ENCODE peak calls at places on chromosomes 6 and 20, in four cellular contexts. O, U, H and K are unnamed samples.

GRCh38 chr20:16803965-16804792 is 56.0 kb downstream of the OTOR start:
- DNase-seq in O (peak; percentile 56), U (peak; percentile 88), H (peak; percentile 62), K (no peak)

GRCh38 chr6:26251354-26252081 is 113.5 kb upstream of the BTN3A2 start:
- DNase-seq in H (peak; percentile 67), U (peak; percentile 86), O (no peak), K (peak; percentile 82)

GRCh38 chr20:21936720-21937380 is 231.4 kb downstream of the PAX1 start:
- DNase-seq in H (no peak), O (no peak), U (no peak), K (no peak)

GRCh38 chr6:45981046-45981445 is 34.6 kb downstream of the CLIC5 start:
- DNase-seq in U (no peak), O (no peak), H (no peak), K (no peak)

GRCh38 chr6:166313255-166314070 is 5.3 kb upstream of the PRR18 start:
- DNase-seq in H (no peak), U (peak; percentile 65), O (peak; percentile 38), K (no peak)

GRCh38 chr6:17962436-17963031 is 24.9 kb downstream of the KIF13A start:
- DNase-seq in O (peak; percentile 18), H (peak; percentile 53), U (no peak), K (peak; percentile 85)

GRCh38 chr6:124055986-124056385 is 252.3 kb downstream of the NKAIN2 start:
- DNase-seq in H (no peak), U (no peak), O (no peak), K (no peak)

GRCh38 chr6:85675030-85675819 is 32.5 kb upstream of the SYNCRIP start:
- DNase-seq in U (no peak), O (no peak), H (no peak), K (no peak)

GRCh38 chr6:104956663-104957294 is at the start of gene LIN28B:
- DNase-seq in H (no peak), U (no peak), O (no peak), K (no peak)

GRCh38 chr6:104954091-104954797 is 2.7 kb upstream of the LIN28B start:
- DNase-seq in O (no peak), H (no peak), U (no peak), K (no peak)

GRCh38 chr6:104955491-104955890 is 1.4 kb upstream of the LIN28B start:
- DNase-seq in H (no peak), O (no peak), U (no peak), K (no peak)

GRCh38 chr6:104957301-104958177 is 632 bp downstream of the LIN28B start:
- DNase-seq in O (no peak), U (peak; percentile 72), H (no peak), K (no peak)

DNA sequence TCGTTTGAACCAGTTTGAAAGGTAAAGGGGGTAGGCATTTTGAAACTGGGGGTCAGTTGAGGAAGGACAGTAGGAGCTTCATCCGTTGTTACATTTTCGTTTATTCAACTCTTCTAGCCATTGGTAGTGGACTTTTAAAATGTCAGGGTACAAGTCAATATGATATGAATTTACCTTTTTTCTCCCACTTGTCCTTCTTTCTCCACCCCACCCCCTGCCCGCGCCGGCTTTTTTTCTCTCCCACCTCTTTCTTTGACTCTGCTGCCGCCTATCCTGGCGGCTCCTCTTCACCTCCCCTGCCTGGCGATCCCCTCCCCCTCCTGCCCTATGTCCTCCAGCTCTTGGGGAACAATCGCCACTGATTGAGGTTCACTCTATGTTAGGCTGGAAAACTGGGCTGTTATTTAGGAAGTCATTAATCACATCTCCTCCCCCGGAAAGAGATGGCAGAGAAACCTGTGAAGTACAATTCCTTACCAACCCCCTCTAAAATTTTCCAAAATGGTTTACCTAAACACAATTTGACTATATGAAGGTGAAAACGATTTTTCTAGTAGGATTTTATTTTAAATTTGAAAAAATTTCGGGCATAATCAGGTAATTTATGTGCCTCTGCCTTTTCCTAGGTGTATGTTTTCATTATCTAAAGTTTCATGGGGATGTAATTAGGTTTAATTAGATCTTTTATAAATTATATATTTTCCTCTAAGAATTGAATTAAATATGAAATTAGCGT is 812 bp upstream of the LIN28B start:
- DNase-seq in U (peak; percentile 79), O (no peak), H (no peak), K (no peak)
- H3K4me3 ChIP-seq in U (peak overlapping the region; percentile 38), O (no peak overlapping the region), H (no peak overlapping the region), K (no peak overlapping the region)

GRCh38 chr6:125923371-125923877 is 33.1 kb upstream of the HINT3 start:
- DNase-seq in O (no peak), H (no peak), U (no peak), K (no peak)

GRCh38 chr6:125922322-125922860 is 34.2 kb upstream of the HINT3 start:
- DNase-seq in H (no peak), O (no peak), U (no peak), K (no peak)

GRCh38 chr6:125926711-125927110 is 29.9 kb upstream of the HINT3 start:
- DNase-seq in U (no peak), O (no peak), H (no peak), K (no peak)

GRCh38 chr6:125924697-125925358 is 31.7 kb upstream of the HINT3 start:
- DNase-seq in U (no peak), O (no peak), H (no peak), K (no peak)

GRCh38 chr6:125924169-125924568 is 32.4 kb upstream of the HINT3 start:
- DNase-seq in O (no peak), U (no peak), H (no peak), K (no peak)
- H3K36me3 ChIP-seq in O (peaks cover 4% of the 10 kb centered on the region), U (no peaks in the 10 kb centered on the region), H (peaks cover 75% of the 10 kb centered on the region), K (peaks cover 61% of the 10 kb centered on the region)

GRCh38 chr20:62973033-62973745 is 20.7 kb downstream of the SLC17A9 start:
- DNase-seq in O (no peak), H (no peak), U (no peak), K (no peak)
- H3K4me3 ChIP-seq in O (peak overlapping the region; percentile 31), H (no peak overlapping the region), U (peak overlapping the region; percentile 34), K (no peak overlapping the region)

DNA sequence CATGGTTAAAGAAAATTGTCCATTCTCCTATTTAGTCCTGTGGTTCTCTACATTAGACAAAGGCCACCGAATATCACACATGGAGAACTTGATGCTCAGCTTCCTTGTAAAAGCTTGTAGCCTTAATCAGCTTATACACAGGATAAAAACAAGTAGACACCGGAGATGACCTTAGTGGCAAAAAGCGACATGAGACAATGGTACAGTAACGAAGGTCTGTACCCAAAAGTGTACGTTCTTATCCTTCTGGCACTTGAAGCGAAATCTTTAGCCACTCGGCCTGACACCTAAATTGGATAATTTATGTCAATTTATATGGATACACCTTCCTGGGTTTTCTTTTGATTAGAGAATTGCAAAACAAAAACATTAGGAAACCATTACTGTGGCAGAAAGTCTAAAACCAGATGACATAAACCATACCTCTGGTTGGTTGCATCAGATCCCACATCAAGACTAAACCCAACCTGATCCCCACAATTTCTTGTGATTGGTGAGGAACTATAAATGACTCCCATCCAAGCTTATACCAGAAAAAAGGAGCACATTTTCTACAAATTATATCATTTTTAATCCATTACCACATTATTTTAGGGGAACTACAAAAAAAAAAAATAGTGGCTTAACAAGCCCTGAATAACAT is 6.1 kb downstream of the RBM39 start:
- DNase-seq in U (no peak), O (no peak), H (no peak), K (no peak)
- H3K36me3 ChIP-seq in U (peaks cover 80% of the 10 kb centered on the region), O (peaks cover 33% of the 10 kb centered on the region), H (peaks cover 99% of the 10 kb centered on the region), K (peaks cover 85% of the 10 kb centered on the region)

DNA sequence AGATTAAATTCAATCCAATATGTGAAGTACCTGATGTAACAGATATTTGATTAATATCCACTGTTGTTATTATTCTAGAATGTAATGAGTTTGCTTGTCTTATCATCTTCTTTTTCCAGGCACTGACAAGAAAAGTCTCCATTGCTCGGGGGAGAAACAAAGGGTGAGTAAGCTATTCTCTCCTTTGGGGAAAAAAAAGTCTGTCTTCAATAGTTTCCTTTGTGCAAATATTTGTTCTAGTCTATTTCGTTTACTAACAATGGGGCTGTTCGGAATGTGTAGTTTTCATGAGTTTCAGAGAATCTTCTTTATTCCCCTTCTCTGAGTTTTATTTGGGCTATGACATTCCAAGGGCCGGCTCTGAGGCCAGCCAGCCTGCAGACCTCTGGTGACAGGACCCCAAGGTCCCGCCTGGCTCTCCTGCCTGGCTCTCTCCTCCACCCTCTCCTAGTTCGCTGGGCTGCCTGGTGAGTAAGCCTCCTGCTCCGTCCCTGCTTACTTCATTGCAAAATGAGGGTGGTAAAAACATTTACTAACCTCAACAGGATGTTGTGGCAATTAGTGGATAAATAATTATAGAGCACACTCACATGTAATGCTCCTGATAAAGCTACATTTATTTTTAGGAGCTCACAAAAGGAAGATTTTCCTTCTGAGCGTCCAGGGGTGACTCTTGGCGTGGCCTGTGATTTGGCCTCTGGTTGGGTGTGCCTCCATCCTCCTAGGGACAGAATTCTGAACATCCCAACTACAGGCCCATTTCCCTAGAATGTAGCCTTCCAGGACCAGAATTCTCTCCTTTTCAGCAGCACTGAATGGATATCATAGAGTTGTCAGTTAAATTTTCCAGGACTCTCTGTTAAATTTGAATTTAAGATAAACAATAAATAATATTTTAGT is 43.1 kb upstream of the SNX9 start:
- DNase-seq in O (no peak), H (no peak), U (no peak), K (no peak)
- H3K4me3 ChIP-seq in O (no peak overlapping the region), H (no peak overlapping the region), U (no peak overlapping the region), K (no peak overlapping the region)

GRCh38 chr6:42969431-42969830 is 8.9 kb downstream of the GNMT start:
- DNase-seq in H (no peak), O (no peak), U (no peak), K (no peak)

GRCh38 chr6:42969934-42970333 is 9.0 kb downstream of the PEX6 start:
- DNase-seq in O (no peak), U (no peak), H (no peak), K (no peak)

GRCh38 chr6:42968126-42968701 is 7.7 kb downstream of the GNMT start:
- DNase-seq in H (no peak), U (no peak), O (no peak), K (no peak)

GRCh38 chr6:42968783-42969182 is 8.2 kb downstream of the GNMT start:
- DNase-seq in O (no peak), H (no peak), U (no peak), K (no peak)

DNA sequence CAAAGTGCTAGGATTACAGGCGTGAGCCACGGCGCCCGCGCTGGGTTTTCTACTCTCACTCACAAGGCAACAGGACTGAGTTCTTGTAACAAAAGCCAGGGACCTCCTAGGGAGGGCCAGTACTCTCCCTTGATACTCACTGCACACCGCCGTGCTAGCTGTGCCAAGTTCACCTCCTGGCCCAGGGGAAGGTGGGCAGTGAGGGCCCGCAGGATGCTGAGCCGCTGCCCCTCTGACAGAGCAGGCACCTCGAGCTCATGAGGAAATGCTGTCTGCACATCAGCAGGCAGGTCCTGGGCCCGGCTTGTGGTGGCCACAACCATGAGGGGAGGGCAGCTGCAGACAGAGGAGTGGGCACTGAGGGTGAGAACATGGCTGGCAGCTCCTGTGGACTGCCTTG is 6.7 kb downstream of the GNMT start:
- DNase-seq in H (no peak), O (no peak), U (no peak), K (no peak)
- H3K36me3 ChIP-seq in H (peaks cover 68% of the 10 kb centered on the region), O (peaks cover 14% of the 10 kb centered on the region), U (peaks cover 2% of the 10 kb centered on the region), K (peaks cover 18% of the 10 kb centered on the region)

DNA sequence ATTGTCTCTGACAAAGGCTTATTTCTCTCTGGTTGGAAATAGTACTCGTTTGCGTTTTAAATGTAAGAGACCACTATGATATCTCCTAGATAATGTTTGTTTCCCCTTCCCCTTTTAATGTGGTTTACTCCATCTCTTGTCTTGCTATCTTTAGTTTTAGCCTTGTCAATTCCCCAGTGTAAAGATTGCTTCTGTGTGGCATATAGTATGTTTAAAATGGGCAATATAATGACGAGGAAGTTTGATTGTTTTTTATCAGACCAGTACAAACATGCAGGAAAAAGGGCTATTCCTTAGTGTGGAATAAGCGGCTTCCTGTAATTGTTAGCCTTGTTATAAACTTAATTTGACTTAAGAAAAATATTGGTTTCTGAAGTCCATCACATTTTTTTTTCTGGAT is 3.1 kb downstream of the QKI start:
- DNase-seq in U (no peak), H (no peak), O (no peak), K (no peak)
- H3K4me3 ChIP-seq in U (peak overlapping the region; percentile 11), H (peak overlapping the region; percentile 70), O (peak overlapping the region; percentile 80), K (peak overlapping the region; percentile 97)